ENCODE peak calls at places on chromosomes 5 and 9, in six cellular contexts. L is mammary epithelial cell, T is HFFc6, Z is T-helper 2 cell, X is heart right ventricle, U is activated T-cell treated with anti-CD3 and anti-CD28 coated beads for 1 hour. R is an unnamed sample.

GRCh38 chr5:127011961-127012644 is 18.3 kb downstream of the MARCHF3 start:
- DNase-seq in L (no peak), T (no peak), X (no peak), Z (no peak), U (no peak), R (no peak)

GRCh38 chr5:103428411-103428871 is 134.1 kb downstream of the NUDT12 start:
- DNase-seq in L (peak), Z (no peak), X (peak), T (peak), U (no peak), R (no peak)

GRCh38 chr9:137496601-137497375 is 37.7 kb upstream of the NSMF start:
- DNase-seq in L (no peak), U (no peak), Z (no peak), T (no peak), X (no peak), R (no peak)

GRCh38 chr5:113166710-113167366 is 190.2 kb downstream of the DCP2 start:
- DNase-seq in U (no peak), T (peak), X (no peak), L (peak), Z (no peak), R (no peak)

GRCh38 chr9:18768951-18769622 is 263.9 kb downstream of the SAXO1 start:
- DNase-seq in T (no peak), Z (no peak), X (no peak), U (no peak), L (no peak), R (no peak)

GRCh38 chr5:180116077-180116375 is 44.5 kb upstream of the RNF130 start:
- DNase-seq in L (no peak), U (no peak), T (no peak), X (no peak), Z (no peak), R (no peak)

GRCh38 chr5:93274291-93274690 is 306.7 kb downstream of the NR2F1-AS1 start:
- DNase-seq in L (peak), T (peak), Z (no peak), X (no peak), U (no peak), R (no peak)

GRCh38 chr9:105385372-105385985 is 62.4 kb upstream of the FSD1L start:
- DNase-seq in L (peak), Z (no peak), X (no peak), T (no peak), U (no peak), R (peak)

GRCh38 chr9:97980918-97981827 is 2.0 kb upstream of the ANP32B start:
- DNase-seq in L (peak), X (peak), Z (no peak), T (no peak), U (no peak), R (no peak)

GRCh38 chr9:14692918-14693861 is at the start of gene ZDHHC21:
- DNase-seq in L (peak), Z (peak), T (peak), X (peak), U (peak), R (peak)

GRCh38 chr5:132389453-132390286 is 20.2 kb downstream of the SLC22A5 start:
- DNase-seq in U (no peak), T (peak), Z (no peak), L (peak), X (no peak), R (peak)

GRCh38 chr5:82365744-82366228 is 87.6 kb upstream of the RPS23 start:
- DNase-seq in Z (no peak), U (no peak), L (peak), T (peak), X (no peak), R (no peak)

GRCh38 chr5:1405121-1405520 is 40.1 kb downstream of the SLC6A3 start:
- DNase-seq in X (no peak), T (no peak), Z (no peak), L (no peak), U (no peak), R (no peak)